ENCODE peak calls at places on chromosomes 16 and 17, in four cellular contexts. W is mesothelial cell of epicardium; V is stimulated activated CD4-positive, alpha-beta T cell treated with anti-CD3 and anti-CD28 coated beads, Interleukin-4, amount 100 ng/mL, for 48 hours; L is ELR. U is an unnamed sample.

GRCh38 chr17:62628845-62629555 is 1.5 kb downstream of the MRC2 start:
- DNase-seq in W (no peak), V (no peak), L (peak), U (no peak)

GRCh38 chr17:83050651-83051422 is 28.6 kb upstream of the METRNL start:
- DNase-seq in W (no peak), V (no peak), L (no peak), U (no peak)

GRCh38 chr17:47898246-47898645 is 2.2 kb downstream of the SP2 start:
- DNase-seq in W (no peak), V (no peak), L (no peak), U (no peak)

GRCh38 chr16:18979936-18980335 is 3.8 kb upstream of the TMC7 start:
- DNase-seq in W (no peak), V (no peak), L (no peak), U (no peak)

GRCh38 chr16:57244767-57245471 is at the start of gene ARL2BP:
- DNase-seq in W (peak), V (peak), L (peak), U (peak)

GRCh38 chr16:1785846-1786170 is 3.0 kb downstream of the NUBP2 start:
- DNase-seq in W (no peak), V (no peak), L (no peak), U (no peak)

GRCh38 chr16:56451753-56452689 is 667 bp downstream of the OGFOD1 start:
- DNase-seq in W (peak), V (no peak), L (peak), U (no peak)

GRCh38 chr16:52050418-52050817 is 496.5 kb downstream of the TOX3 start:
- DNase-seq in W (no peak), V (no peak), L (peak), U (no peak)

GRCh38 chr17:37608369-37609169 is 649 bp downstream of the SYNRG start:
- DNase-seq in W (peak), V (no peak), L (peak), U (no peak)

U was measured in GM12864.